ENCODE peak calls at places on chromosomes 4 and X, in eight cellular contexts. One of them, this sample, is unnamed. For H3K9me3, the result is how much of the 10 kb centered on the place peaks cover.

GRCh38 chrX:16386126-16386525 is 218.8 kb downstream of the MAGEB17 start:
- DNase-seq in HepG2: no peak
- DNase-seq in K562: no peak
- DNase-seq in heart left ventricle: no peak
- DNase-seq in OCI-LY7: no peak
- DNase-seq in A549: no peak
- DNase-seq in heart right ventricle: no peak
- DNase-seq in left ventricle myocardium inferior: no peak
- DNase-seq in this sample: no peak

GRCh38 chr4:113355550-113356371 is 306.3 kb downstream of the ANK2 start:
- DNase-seq in HepG2: no peak
- DNase-seq in K562: peak
- DNase-seq in heart left ventricle: peak
- DNase-seq in OCI-LY7: no peak
- DNase-seq in A549: no peak
- DNase-seq in heart right ventricle: peak
- DNase-seq in left ventricle myocardium inferior: peak
- DNase-seq in this sample: peak

GRCh38 chr4:108369035-108369655 is 200.4 kb upstream of the LEF1 start:
- DNase-seq in HepG2: no peak
- DNase-seq in K562: no peak
- DNase-seq in heart left ventricle: no peak
- DNase-seq in OCI-LY7: no peak
- DNase-seq in A549: no peak
- DNase-seq in heart right ventricle: no peak
- DNase-seq in left ventricle myocardium inferior: no peak
- DNase-seq in this sample: no peak

GRCh38 chr4:107153228-107153627 is 117.1 kb upstream of the DKK2 start:
- DNase-seq in HepG2: peak
- DNase-seq in K562: no peak
- DNase-seq in heart left ventricle: no peak
- DNase-seq in OCI-LY7: no peak
- DNase-seq in A549: no peak
- DNase-seq in heart right ventricle: peak
- DNase-seq in left ventricle myocardium inferior: no peak
- DNase-seq in this sample: no peak

GRCh38 chrX:137194164-137194563 is 160.4 kb upstream of the GPR101 start:
- DNase-seq in HepG2: peak
- DNase-seq in K562: peak
- DNase-seq in heart left ventricle: no peak
- DNase-seq in OCI-LY7: peak
- DNase-seq in A549: peak
- DNase-seq in heart right ventricle: peak
- DNase-seq in left ventricle myocardium inferior: no peak
- DNase-seq in this sample: no peak

GRCh38 chrX:38654302-38654701 is 93.0 kb downstream of the TSPAN7 start:
- DNase-seq in HepG2: peak
- DNase-seq in K562: peak
- DNase-seq in heart left ventricle: no peak
- DNase-seq in OCI-LY7: peak
- DNase-seq in A549: peak
- DNase-seq in heart right ventricle: peak
- DNase-seq in left ventricle myocardium inferior: no peak
- DNase-seq in this sample: no peak

GRCh38 chr4:48546336-48546735 is 56.3 kb downstream of the ZAR1 start:
- DNase-seq in HepG2: peak
- DNase-seq in K562: peak
- DNase-seq in heart left ventricle: no peak
- DNase-seq in OCI-LY7: peak
- DNase-seq in A549: no peak
- DNase-seq in heart right ventricle: no peak
- DNase-seq in left ventricle myocardium inferior: no peak
- DNase-seq in this sample: peak

GRCh38 chr4:166293551-166293950 is 420.5 kb downstream of the TLL1 start:
- DNase-seq in HepG2: no peak
- DNase-seq in K562: no peak
- DNase-seq in heart left ventricle: no peak
- DNase-seq in OCI-LY7: no peak
- DNase-seq in A549: no peak
- DNase-seq in heart right ventricle: no peak
- DNase-seq in left ventricle myocardium inferior: no peak
- DNase-seq in this sample: no peak

GRCh38 chr4:1305261-1305711 is 15.6 kb downstream of the MAEA start:
- DNase-seq in HepG2: peak
- DNase-seq in K562: no peak
- DNase-seq in heart left ventricle: no peak
- DNase-seq in OCI-LY7: no peak
- DNase-seq in A549: no peak
- DNase-seq in heart right ventricle: no peak
- DNase-seq in left ventricle myocardium inferior: no peak
- DNase-seq in this sample: no peak

GRCh38 chr4:112140536-112140935 is 4.7 kb upstream of the FAM241A start:
- DNase-seq in HepG2: peak
- DNase-seq in K562: no peak
- DNase-seq in heart left ventricle: no peak
- DNase-seq in OCI-LY7: no peak
- DNase-seq in A549: no peak
- DNase-seq in heart right ventricle: no peak
- DNase-seq in left ventricle myocardium inferior: no peak
- DNase-seq in this sample: no peak

GRCh38 chr4:101169044-101170014 is 178.0 kb downstream of the PPP3CA start:
- DNase-seq in HepG2: peak
- DNase-seq in K562: no peak
- DNase-seq in heart left ventricle: peak
- DNase-seq in OCI-LY7: peak
- DNase-seq in A549: no peak
- DNase-seq in heart right ventricle: peak
- DNase-seq in left ventricle myocardium inferior: peak
- DNase-seq in this sample: no peak

GRCh38 chr4:16530688-16531635 is 304.7 kb upstream of the TAPT1 start:
- DNase-seq in HepG2: no peak
- DNase-seq in K562: no peak
- DNase-seq in heart left ventricle: no peak
- DNase-seq in OCI-LY7: no peak
- DNase-seq in A549: no peak
- DNase-seq in heart right ventricle: no peak
- DNase-seq in left ventricle myocardium inferior: no peak
- DNase-seq in this sample: no peak

GRCh38 chrX:55867254-55867653 is 149.7 kb downstream of the RRAGB start:
- DNase-seq in HepG2: no peak
- DNase-seq in K562: no peak
- DNase-seq in heart left ventricle: no peak
- DNase-seq in OCI-LY7: no peak
- DNase-seq in A549: no peak
- DNase-seq in heart right ventricle: no peak
- DNase-seq in left ventricle myocardium inferior: no peak
- DNase-seq in this sample: no peak

GRCh38 chr4:6364146-6364545 is 94.5 kb downstream of the WFS1 start:
- DNase-seq in HepG2: no peak
- DNase-seq in K562: no peak
- DNase-seq in heart left ventricle: no peak
- DNase-seq in OCI-LY7: no peak
- DNase-seq in A549: no peak
- DNase-seq in heart right ventricle: no peak
- DNase-seq in left ventricle myocardium inferior: peak
- DNase-seq in this sample: no peak

GRCh38 chr4:88725143-88725542 is 27.5 kb upstream of the NAP1L5 start:
- DNase-seq in HepG2: no peak
- DNase-seq in K562: no peak
- DNase-seq in heart left ventricle: no peak
- DNase-seq in OCI-LY7: no peak
- DNase-seq in A549: no peak
- DNase-seq in heart right ventricle: no peak
- DNase-seq in left ventricle myocardium inferior: no peak
- DNase-seq in this sample: no peak

GRCh38 chr4:88722276-88722780 is 24.7 kb upstream of the NAP1L5 start:
- DNase-seq in HepG2: no peak
- DNase-seq in K562: no peak
- DNase-seq in heart left ventricle: peak
- DNase-seq in OCI-LY7: no peak
- DNase-seq in A549: no peak
- DNase-seq in heart right ventricle: peak
- DNase-seq in left ventricle myocardium inferior: peak
- DNase-seq in this sample: no peak

GRCh38 chr4:88725986-88726385 is 28.4 kb upstream of the NAP1L5 start:
- DNase-seq in HepG2: no peak
- DNase-seq in K562: no peak
- DNase-seq in heart left ventricle: no peak
- DNase-seq in OCI-LY7: no peak
- DNase-seq in A549: no peak
- DNase-seq in heart right ventricle: no peak
- DNase-seq in left ventricle myocardium inferior: no peak
- DNase-seq in this sample: no peak

GRCh38 chr4:88722828-88723227 is 25.2 kb upstream of the NAP1L5 start:
- DNase-seq in HepG2: no peak
- DNase-seq in K562: no peak
- DNase-seq in heart left ventricle: no peak
- DNase-seq in OCI-LY7: no peak
- DNase-seq in A549: no peak
- DNase-seq in heart right ventricle: no peak
- DNase-seq in left ventricle myocardium inferior: peak
- DNase-seq in this sample: no peak

DNA sequence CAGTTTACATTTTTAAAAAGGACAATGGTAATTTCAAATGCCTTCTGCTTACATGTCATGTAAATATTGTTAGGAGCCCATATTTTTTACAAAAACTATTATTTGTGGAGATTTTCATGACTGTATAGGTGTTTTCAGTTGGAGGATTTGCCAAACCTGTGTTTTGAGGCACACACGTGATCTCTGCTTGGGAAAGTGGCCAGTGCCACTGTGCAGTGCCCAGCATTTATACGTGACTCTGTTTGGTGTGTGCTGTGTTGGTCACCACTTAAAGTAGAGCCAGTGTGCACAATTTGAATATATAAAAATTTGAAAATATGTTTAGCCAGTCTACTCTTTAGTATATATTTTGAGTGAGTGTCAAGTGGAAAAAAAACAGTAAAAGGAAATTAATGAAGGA is 26.8 kb upstream of the NAP1L5 start:
- DNase-seq in HepG2: no peak
- DNase-seq in K562: no peak
- DNase-seq in heart left ventricle: no peak
- DNase-seq in OCI-LY7: no peak
- DNase-seq in A549: no peak
- DNase-seq in heart right ventricle: no peak
- DNase-seq in left ventricle myocardium inferior: no peak
- DNase-seq in this sample: no peak
- H3K27ac ChIP-seq in HepG2: no peak
- H3K27ac ChIP-seq in K562: no peak
- H3K27ac ChIP-seq in heart left ventricle: no peak
- H3K27ac ChIP-seq in OCI-LY7: no peak
- H3K27ac ChIP-seq in A549: no peak
- H3K27ac ChIP-seq in heart right ventricle: no peak
- H3K27ac ChIP-seq in left ventricle myocardium inferior: peak
- H3K27ac ChIP-seq in this sample: no peak

GRCh38 chrX:153379971-153380581 is 21.1 kb downstream of the PNMA6E start:
- DNase-seq in HepG2: no peak
- DNase-seq in K562: peak
- DNase-seq in heart left ventricle: no peak
- DNase-seq in OCI-LY7: no peak
- DNase-seq in A549: no peak
- DNase-seq in heart right ventricle: no peak
- DNase-seq in left ventricle myocardium inferior: no peak
- DNase-seq in this sample: no peak

GRCh38 chrX:153380691-153381090 is 20.5 kb downstream of the PNMA6E start:
- DNase-seq in HepG2: no peak
- DNase-seq in K562: no peak
- DNase-seq in heart left ventricle: no peak
- DNase-seq in OCI-LY7: no peak
- DNase-seq in A549: no peak
- DNase-seq in heart right ventricle: no peak
- DNase-seq in left ventricle myocardium inferior: no peak
- DNase-seq in this sample: no peak

GRCh38 chrX:153381684-153382532 is 19.2 kb downstream of the PNMA6E start:
- DNase-seq in HepG2: peak
- DNase-seq in K562: peak
- DNase-seq in heart left ventricle: no peak
- DNase-seq in OCI-LY7: peak
- DNase-seq in A549: peak
- DNase-seq in heart right ventricle: peak
- DNase-seq in left ventricle myocardium inferior: no peak
- DNase-seq in this sample: peak

GRCh38 chrX:153384390-153384789 is 16.8 kb downstream of the PNMA6E start:
- DNase-seq in HepG2: no peak
- DNase-seq in K562: no peak
- DNase-seq in heart left ventricle: no peak
- DNase-seq in OCI-LY7: no peak
- DNase-seq in A549: no peak
- DNase-seq in heart right ventricle: no peak
- DNase-seq in left ventricle myocardium inferior: no peak
- DNase-seq in this sample: no peak

GRCh38 chrX:153382563-153383482 is 18.3 kb downstream of the PNMA6E start:
- DNase-seq in HepG2: no peak
- DNase-seq in K562: no peak
- DNase-seq in heart left ventricle: no peak
- DNase-seq in OCI-LY7: no peak
- DNase-seq in A549: no peak
- DNase-seq in heart right ventricle: no peak
- DNase-seq in left ventricle myocardium inferior: no peak
- DNase-seq in this sample: no peak
- H3K9me3 ChIP-seq in HepG2: under half
- H3K9me3 ChIP-seq in K562: under half
- H3K9me3 ChIP-seq in heart left ventricle: under half
- H3K9me3 ChIP-seq in OCI-LY7: under half
- H3K9me3 ChIP-seq in A549: under half
- H3K9me3 ChIP-seq in heart right ventricle: under half
- H3K9me3 ChIP-seq in left ventricle myocardium inferior: under half
- H3K9me3 ChIP-seq in this sample: under half

DNA sequence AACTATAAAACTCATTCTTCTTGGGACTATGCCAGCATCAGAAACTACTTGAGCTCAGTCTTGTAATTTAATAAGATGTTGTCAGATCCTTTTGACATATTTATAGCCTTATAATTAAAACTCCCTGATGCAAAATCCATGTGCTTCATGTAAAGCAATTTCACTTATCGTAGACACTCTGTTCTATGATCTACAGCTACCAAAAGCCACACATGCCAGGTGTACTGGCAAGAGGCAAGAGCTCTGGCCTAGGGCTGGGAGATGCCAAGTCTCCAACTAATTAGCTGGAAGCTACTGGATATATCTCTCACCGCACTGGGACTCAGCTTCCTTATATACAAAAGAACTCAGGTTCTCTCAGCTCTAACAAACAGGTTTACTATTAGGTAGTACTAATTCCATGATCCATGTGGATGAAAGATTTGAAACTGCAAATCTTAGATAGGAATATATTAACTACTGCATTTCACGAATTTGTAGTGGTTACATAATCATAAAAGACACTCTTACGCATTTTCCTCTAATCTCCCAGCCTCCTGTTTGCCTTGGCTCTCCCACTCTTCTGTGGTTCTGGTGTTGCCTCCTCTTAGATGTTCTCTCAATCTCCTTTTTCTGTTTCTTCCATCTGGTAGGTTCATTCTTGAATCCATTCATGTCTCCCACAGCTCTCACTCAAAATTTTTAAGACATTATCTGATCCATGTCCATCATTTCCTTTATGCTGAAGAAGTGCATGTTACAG is 103.0 kb downstream of the HHIP start:
- DNase-seq in HepG2: no peak
- DNase-seq in K562: no peak
- DNase-seq in heart left ventricle: no peak
- DNase-seq in OCI-LY7: no peak
- DNase-seq in A549: no peak
- DNase-seq in heart right ventricle: no peak
- DNase-seq in left ventricle myocardium inferior: no peak
- DNase-seq in this sample: no peak
- TF ChIP-seq CTCF in HepG2: no peak
- TF ChIP-seq CTCF in K562: no peak
- TF ChIP-seq CTCF in heart left ventricle: no peak
- TF ChIP-seq CTCF in OCI-LY7: no peak
- TF ChIP-seq CTCF in A549: no peak
- TF ChIP-seq CTCF in heart right ventricle: no peak
- TF ChIP-seq CTCF in left ventricle myocardium inferior: no peak
- TF ChIP-seq CTCF in this sample: no peak

GRCh38 chr4:76801621-76802545 is 96.1 kb downstream of the SOWAHB start:
- DNase-seq in HepG2: no peak
- DNase-seq in K562: no peak
- DNase-seq in heart left ventricle: peak
- DNase-seq in OCI-LY7: no peak
- DNase-seq in A549: no peak
- DNase-seq in heart right ventricle: peak
- DNase-seq in left ventricle myocardium inferior: peak
- DNase-seq in this sample: no peak
- H3K27ac ChIP-seq in HepG2: no peak
- H3K27ac ChIP-seq in K562: peak
- H3K27ac ChIP-seq in heart left ventricle: peak
- H3K27ac ChIP-seq in OCI-LY7: no peak
- H3K27ac ChIP-seq in A549: no peak
- H3K27ac ChIP-seq in heart right ventricle: peak
- H3K27ac ChIP-seq in left ventricle myocardium inferior: peak
- H3K27ac ChIP-seq in this sample: no peak